ENCODE peak calls at places on chromosome 19, in ten cellular contexts. B is sigmoid colon; D is lower lobe of right lung; F is ascending aorta; P is fibroblast of lung; V is CD8-positive, alpha-beta memory T cell; T is aorta; Q is neuronal stem cell; G is GM23338; W is NT2/D1. K is an unnamed sample. For H3K4me1, the result is how much of the 10 kb centered on the place peaks cover.

GRCh38 chr19:45819769-45820168 is 4.7 kb upstream of the RSPH6A start:
- DNase-seq in F (no peak), P (no peak), Q (no peak), D (no peak), G (no peak), T (no peak), W (no peak), B (no peak), V (peak), K (no peak)

GRCh38 chr19:48244289-48244688 is 11.4 kb downstream of the CARD8 start:
- DNase-seq in T (no peak), P (no peak), G (no peak), B (no peak), Q (no peak), D (no peak), V (peak), F (no peak), W (no peak), K (no peak)

GRCh38 chr19:12703056-12703455 is 6.6 kb upstream of the FBXW9 start:
- DNase-seq in G (peak), V (no peak), F (no peak), T (no peak), W (peak), Q (peak), D (no peak), B (no peak), P (peak), K (peak)

GRCh38 chr19:15591796-15592195 is 23.2 kb upstream of the CYP4F8 start:
- DNase-seq in P (no peak), T (no peak), D (no peak), W (no peak), F (no peak), V (no peak), G (no peak), Q (no peak), B (no peak), K (no peak)

GRCh38 chr19:13841339-13842293 is 35.3 kb upstream of the NANOS3 start:
- DNase-seq in F (peak), G (no peak), V (peak), Q (no peak), B (peak), W (no peak), D (peak), P (no peak), T (peak), K (no peak)

GRCh38 chr19:42267644-42268141 is 1.4 kb upstream of the CIC start:
- DNase-seq in D (peak), W (no peak), Q (no peak), P (no peak), V (no peak), F (no peak), T (no peak), G (no peak), B (peak), K (peak)

GRCh38 chr19:53989600-53990533 is 1.6 kb upstream of the CACNG6 start:
- DNase-seq in P (no peak), T (no peak), Q (no peak), W (no peak), G (peak), D (no peak), B (no peak), V (no peak), F (no peak), K (no peak)

GRCh38 chr19:48452656-48453480 is 2.5 kb upstream of the KCNJ14 start:
- DNase-seq in V (no peak), D (peak), P (peak), B (no peak), W (no peak), Q (no peak), T (no peak), F (no peak), G (no peak), K (no peak)

GRCh38 chr19:7672522-7672921 is 3.7 kb downstream of the RETN start:
- DNase-seq in V (no peak), F (no peak), P (no peak), G (no peak), W (no peak), B (no peak), T (no peak), D (no peak), Q (no peak), K (no peak)

GRCh38 chr19:50510700-50511068 is 307 bp downstream of the JOSD2 start:
- DNase-seq in B (no peak), D (no peak), G (peak), V (no peak), P (peak), F (no peak), Q (no peak), W (peak), T (no peak), K (no peak)

GRCh38 chr19:489418-490196 is 6.7 kb upstream of the MADCAM1 start:
- DNase-seq in T (peak), Q (no peak), V (no peak), B (no peak), W (no peak), G (peak), F (no peak), P (peak), D (no peak), K (peak)

GRCh38 chr19:51501594-51502263 is at the start of gene SIGLEC12:
- DNase-seq in B (peak), F (peak), P (no peak), V (no peak), Q (no peak), W (no peak), G (no peak), T (peak), D (peak), K (no peak)

GRCh38 chr19:437027-437426 is 23.8 kb downstream of the SHC2 start:
- DNase-seq in V (no peak), T (no peak), B (no peak), G (no peak), P (no peak), F (no peak), W (no peak), Q (no peak), D (no peak), K (no peak)

GRCh38 chr19:48292798-48293197 is 22.9 kb downstream of the ZNF114 start:
- DNase-seq in W (no peak), G (no peak), D (no peak), Q (no peak), T (no peak), B (no peak), P (peak), V (no peak), F (no peak), K (no peak)

GRCh38 chr19:996051-996838 is 4.0 kb upstream of the GRIN3B start:
- DNase-seq in Q (no peak), D (no peak), F (no peak), P (peak), W (no peak), G (peak), T (no peak), B (no peak), V (peak), K (peak)

GRCh38 chr19:53908933-53909415 is at the start of gene CACNG7:
- DNase-seq in Q (peak), P (no peak), V (no peak), F (no peak), G (peak), W (no peak), D (no peak), T (no peak), B (no peak), K (no peak)

GRCh38 chr19:44657211-44657921 is 13.7 kb downstream of the PVR start:
- DNase-seq in B (peak), D (peak), V (peak), W (peak), T (peak), P (peak), G (peak), Q (peak), F (peak), K (peak)

GRCh38 chr19:29967623-29968022 is 25.6 kb downstream of the URI1 start:
- DNase-seq in D (no peak), Q (no peak), T (no peak), W (no peak), B (no peak), V (no peak), G (no peak), P (peak), F (no peak), K (no peak)

GRCh38 chr19:4115818-4116385 is 8.0 kb downstream of the MAP2K2 start:
- DNase-seq in G (no peak), B (no peak), P (no peak), V (no peak), T (no peak), Q (no peak), W (no peak), F (no peak), D (no peak), K (no peak)

GRCh38 chr19:41540041-41540695 is 35.8 kb upstream of the CEACAM21 start:
- DNase-seq in B (peak), V (no peak), D (no peak), F (no peak), Q (no peak), W (no peak), G (no peak), T (no peak), P (no peak), K (no peak)

GRCh38 chr19:58553799-58554493 is 959 bp downstream of the CHMP2A start:
- DNase-seq in Q (no peak), P (no peak), D (no peak), B (peak), V (no peak), F (peak), G (no peak), W (no peak), T (peak), K (no peak)

GRCh38 chr19:32819415-32820400 is 49.9 kb downstream of the SLC7A9 start:
- DNase-seq in F (no peak), D (no peak), Q (no peak), V (no peak), B (peak), T (no peak), G (no peak), P (no peak), W (no peak), K (no peak)

GRCh38 chr19:12364391-12365093 is 941 bp downstream of the ZNF442 start:
- DNase-seq in F (peak), V (no peak), D (peak), W (no peak), T (peak), Q (no peak), G (peak), B (peak), P (peak), K (peak)

GRCh38 chr19:16252459-16253205 is 54.9 kb downstream of the AP1M1 start:
- DNase-seq in T (peak), F (no peak), G (no peak), B (peak), Q (no peak), V (no peak), P (no peak), D (peak), W (no peak), K (no peak)

GRCh38 chr19:27746691-27747380 is 1466.1 kb downstream of the UQCRFS1 start:
- DNase-seq in T (no peak), G (peak), W (peak), Q (no peak), V (no peak), D (no peak), P (peak), B (peak), F (peak), K (no peak)

GRCh38 chr19:49492573-49493411 is 3.4 kb upstream of the RPS11 start:
- DNase-seq in V (no peak), P (peak), G (peak), B (no peak), D (no peak), W (no peak), F (no peak), Q (no peak), T (no peak), K (no peak)

GRCh38 chr19:42038675-42039074 is 31.3 kb downstream of the GRIK5 start:
- DNase-seq in T (no peak), F (no peak), W (no peak), D (no peak), G (no peak), Q (no peak), V (no peak), P (no peak), B (peak), K (no peak)

GRCh38 chr19:46413262-46414031 is at the start of gene CCDC8:
- DNase-seq in D (peak), Q (peak), P (peak), W (peak), F (peak), G (peak), T (peak), V (no peak), B (peak), K (no peak)

GRCh38 chr19:28999733-29000433 is 213.1 kb downstream of the UQCRFS1 start:
- DNase-seq in T (no peak), B (no peak), V (no peak), Q (no peak), G (no peak), W (no peak), D (no peak), P (no peak), F (no peak), K (no peak)

GRCh38 chr19:55623130-55623868 is 1.1 kb downstream of the ZNF784 start:
- DNase-seq in W (no peak), V (no peak), Q (no peak), B (no peak), D (no peak), G (no peak), F (no peak), P (no peak), T (no peak), K (no peak)

GRCh38 chr19:29106353-29106885 is 106.5 kb downstream of the UQCRFS1 start:
- DNase-seq in W (no peak), F (no peak), D (no peak), V (no peak), G (no peak), Q (no peak), B (no peak), P (no peak), T (no peak), K (no peak)

GRCh38 chr19:50980203-50980602 is 3.5 kb downstream of the KLK7 start:
- DNase-seq in F (no peak), G (peak), Q (no peak), B (peak), T (no peak), V (no peak), P (no peak), D (no peak), W (no peak), K (no peak)

GRCh38 chr19:48501961-48502719 is 9.5 kb downstream of the LMTK3 start:
- DNase-seq in P (no peak), D (peak), T (peak), F (peak), V (peak), B (no peak), W (peak), Q (peak), G (peak), K (peak)

GRCh38 chr19:38264486-38265212 is at the start of gene SPINT2:
- DNase-seq in G (peak), F (no peak), P (no peak), V (peak), D (peak), B (no peak), T (no peak), W (no peak), Q (peak), K (no peak)

GRCh38 chr19:32677657-32678056 is 2.0 kb downstream of the RGS9BP start:
- DNase-seq in F (no peak), Q (peak), V (no peak), W (no peak), P (no peak), B (no peak), D (no peak), G (peak), T (no peak), K (peak)

GRCh38 chr19:51019544-51019925 is at the start of gene KLK10:
- DNase-seq in D (no peak), V (no peak), W (no peak), B (no peak), P (no peak), G (no peak), Q (no peak), F (no peak), T (peak), K (no peak)

GRCh38 chr19:4705413-4706131 is 18.1 kb downstream of the DPP9 start:
- DNase-seq in Q (no peak), B (no peak), T (no peak), V (no peak), F (no peak), W (no peak), G (no peak), D (no peak), P (peak), K (no peak)

GRCh38 chr19:43777163-43777700 is 3.5 kb downstream of the KCNN4 start:
- DNase-seq in D (no peak), B (no peak), V (peak), T (peak), G (no peak), Q (no peak), P (no peak), F (no peak), W (no peak), K (no peak)

GRCh38 chr19:17718467-17718987 is 753 bp upstream of the MAP1S start:
- DNase-seq in G (no peak), D (no peak), P (no peak), F (no peak), B (no peak), V (no peak), T (no peak), W (no peak), Q (no peak), K (no peak)
- H3K4me3 ChIP-seq in G (peak), D (no peak), P (no peak), F (peak), B (no peak), V (peak), T (no peak), W (peak), Q (peak), K (no peak)

DNA sequence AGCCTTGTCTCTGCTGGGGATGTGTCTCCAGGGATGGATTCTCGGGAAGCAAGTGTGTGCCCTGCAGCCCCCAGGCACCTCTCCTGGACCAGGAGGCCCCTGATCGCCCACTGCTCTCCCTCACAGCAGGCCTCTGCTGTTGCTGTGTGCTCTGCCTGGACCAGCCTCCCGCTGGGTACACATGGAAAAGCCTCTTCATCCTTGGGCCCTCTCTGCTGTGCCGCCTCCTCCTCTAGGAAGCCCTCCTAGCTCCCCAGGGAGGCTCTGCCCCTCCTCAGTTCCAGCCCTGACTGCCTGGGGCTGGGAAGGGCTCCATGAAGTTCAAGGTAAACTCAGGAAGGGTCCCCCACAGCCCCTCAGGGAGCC is 12.0 kb downstream of the NDUFA11 start:
- DNase-seq in T (no peak), Q (no peak), V (no peak), D (no peak), P (no peak), G (no peak), F (no peak), B (no peak), W (no peak), K (no peak)
- H3K4me1 ChIP-seq in T (under half), Q (under half), V (under half), D (under half), P (under half), G (under half), F (under half), B (under half), W (under half), K (under half)

GRCh38 chr19:2239173-2239572 is 2.5 kb downstream of the SF3A2 start:
- DNase-seq in G (no peak), D (no peak), B (no peak), P (no peak), Q (no peak), V (no peak), F (no peak), T (no peak), W (no peak), K (no peak)
- H3K4me3 ChIP-seq in G (peak), D (peak), B (peak), P (peak), Q (no peak), V (peak), F (peak), T (no peak), W (peak), K (no peak)

DNA sequence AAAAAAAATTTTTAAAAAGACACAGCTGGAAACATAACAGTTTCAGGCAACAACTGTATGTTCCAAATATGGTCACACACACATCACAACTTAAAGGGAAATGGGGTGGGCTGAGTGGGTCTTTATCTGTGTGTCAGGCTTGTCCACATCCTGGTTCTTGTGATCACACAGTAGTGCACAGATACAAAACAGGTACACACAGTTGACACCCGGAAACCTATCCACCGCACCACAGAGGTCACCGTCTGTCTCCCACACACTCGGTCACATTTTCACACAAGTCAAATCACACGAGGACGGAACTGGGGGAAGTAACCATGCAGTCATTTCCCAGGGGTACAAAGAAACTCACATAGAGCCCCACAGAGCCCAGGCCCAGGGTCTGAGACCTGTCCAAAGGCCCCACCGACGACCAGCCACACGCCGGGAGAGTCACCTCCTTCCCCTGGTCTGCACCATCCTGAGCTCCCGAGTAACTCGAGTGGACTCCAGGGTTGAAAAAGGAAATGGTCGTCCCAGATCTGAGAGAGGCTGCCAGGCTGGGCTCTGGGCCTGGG is 1.4 kb upstream of the PPAN start:
- DNase-seq in B (no peak), P (no peak), F (no peak), Q (no peak), W (no peak), D (no peak), G (no peak), V (peak), T (no peak), K (no peak)
- H3K4me1 ChIP-seq in B (under half), P (under half), F (under half), Q (under half), W (under half), D (under half), G (under half), V (half or more), T (under half), K (under half)